ENCODE peak calls at places on chromosomes 7 and 10, in seven cellular contexts. One of them, this sample, is unnamed.

GRCh38 chr7:102288285-102288930 is 1.7 kb downstream of the SH2B2 start:
- DNase-seq in PC-9: no peak
- DNase-seq in astrocyte: no peak
- DNase-seq in PC-3: peak; percentile 13
- DNase-seq in neural progenitor cell: peak; percentile 37
- DNase-seq in endothelial cell of umbilical vein: no peak
- DNase-seq in GM23338: no peak
- DNase-seq in this sample: peak; percentile 28

GRCh38 chr7:27303021-27303420 is 60.4 kb downstream of the EVX1 start:
- DNase-seq in PC-9: no peak
- DNase-seq in astrocyte: no peak
- DNase-seq in PC-3: no peak
- DNase-seq in neural progenitor cell: no peak
- DNase-seq in endothelial cell of umbilical vein: no peak
- DNase-seq in GM23338: no peak
- DNase-seq in this sample: peak; percentile 10

GRCh38 chr7:48109848-48110663 is 21.0 kb downstream of the UPP1 start:
- DNase-seq in PC-9: peak; percentile 96
- DNase-seq in astrocyte: no peak
- DNase-seq in PC-3: peak; percentile 86
- DNase-seq in neural progenitor cell: peak; percentile 70
- DNase-seq in endothelial cell of umbilical vein: peak; percentile 69
- DNase-seq in GM23338: peak; percentile 84
- DNase-seq in this sample: peak; percentile 49

GRCh38 chr10:28922127-28922526 is 244.8 kb downstream of the BAMBI start:
- DNase-seq in PC-9: no peak
- DNase-seq in astrocyte: peak; percentile 75
- DNase-seq in PC-3: peak; percentile 31
- DNase-seq in neural progenitor cell: no peak
- DNase-seq in endothelial cell of umbilical vein: no peak
- DNase-seq in GM23338: peak; percentile 43
- DNase-seq in this sample: no peak

GRCh38 chr7:28037220-28038010 is 143.2 kb downstream of the JAZF1 start:
- DNase-seq in PC-9: peak; percentile 100
- DNase-seq in astrocyte: peak; percentile 97
- DNase-seq in PC-3: peak; percentile 96
- DNase-seq in neural progenitor cell: no peak
- DNase-seq in endothelial cell of umbilical vein: peak; percentile 95
- DNase-seq in GM23338: no peak
- DNase-seq in this sample: peak; percentile 97

GRCh38 chr7:134613623-134614347 is 32.9 kb upstream of the BPGM start:
- DNase-seq in PC-9: peak; percentile 95
- DNase-seq in astrocyte: peak; percentile 98
- DNase-seq in PC-3: peak; percentile 95
- DNase-seq in neural progenitor cell: no peak
- DNase-seq in endothelial cell of umbilical vein: peak; percentile 99
- DNase-seq in GM23338: no peak
- DNase-seq in this sample: peak; percentile 97

GRCh38 chr7:74012842-74013249 is 15.1 kb upstream of the ELN start:
- DNase-seq in PC-9: no peak
- DNase-seq in astrocyte: peak; percentile 42
- DNase-seq in PC-3: no peak
- DNase-seq in neural progenitor cell: no peak
- DNase-seq in endothelial cell of umbilical vein: peak; percentile 24
- DNase-seq in GM23338: peak; percentile 28
- DNase-seq in this sample: no peak

GRCh38 chr7:71221549-71221948 is 89.6 kb downstream of the GALNT17 start:
- DNase-seq in PC-9: no peak
- DNase-seq in astrocyte: no peak
- DNase-seq in PC-3: no peak
- DNase-seq in neural progenitor cell: no peak
- DNase-seq in endothelial cell of umbilical vein: no peak
- DNase-seq in GM23338: no peak
- DNase-seq in this sample: no peak

GRCh38 chr7:138538518-138538917 is 78.5 kb downstream of the TRIM24 start:
- DNase-seq in PC-9: no peak
- DNase-seq in astrocyte: no peak
- DNase-seq in PC-3: no peak
- DNase-seq in neural progenitor cell: no peak
- DNase-seq in endothelial cell of umbilical vein: peak; percentile 36
- DNase-seq in GM23338: no peak
- DNase-seq in this sample: no peak

GRCh38 chr10:119197921-119198320 is 9.4 kb upstream of the GRK5 start:
- DNase-seq in PC-9: peak; percentile 68
- DNase-seq in astrocyte: peak; percentile 85
- DNase-seq in PC-3: peak; percentile 58
- DNase-seq in neural progenitor cell: no peak
- DNase-seq in endothelial cell of umbilical vein: peak; percentile 33
- DNase-seq in GM23338: no peak
- DNase-seq in this sample: peak; percentile 86

GRCh38 chr10:102540023-102540422 is 36.3 kb downstream of the SUFU start:
- DNase-seq in PC-9: no peak
- DNase-seq in astrocyte: no peak
- DNase-seq in PC-3: peak; percentile 11
- DNase-seq in neural progenitor cell: no peak
- DNase-seq in endothelial cell of umbilical vein: peak; percentile 10
- DNase-seq in GM23338: peak; percentile 40
- DNase-seq in this sample: peak; percentile 44

GRCh38 chr10:123139521-123140163 is 3.9 kb downstream of the HMX3 start:
- DNase-seq in PC-9: peak; percentile 43
- DNase-seq in astrocyte: no peak
- DNase-seq in PC-3: peak; percentile 59
- DNase-seq in neural progenitor cell: peak; percentile 92
- DNase-seq in endothelial cell of umbilical vein: no peak
- DNase-seq in GM23338: peak; percentile 79
- DNase-seq in this sample: no peak

GRCh38 chr10:77616766-77617165 is 20.8 kb downstream of the KCNMA1 start:
- DNase-seq in PC-9: no peak
- DNase-seq in astrocyte: no peak
- DNase-seq in PC-3: no peak
- DNase-seq in neural progenitor cell: no peak
- DNase-seq in endothelial cell of umbilical vein: no peak
- DNase-seq in GM23338: no peak
- DNase-seq in this sample: no peak

GRCh38 chr10:58435297-58435696 is 50.1 kb downstream of the TFAM start:
- DNase-seq in PC-9: peak; percentile 89
- DNase-seq in astrocyte: peak; percentile 100
- DNase-seq in PC-3: peak; percentile 98
- DNase-seq in neural progenitor cell: no peak
- DNase-seq in endothelial cell of umbilical vein: peak; percentile 23
- DNase-seq in GM23338: peak; percentile 17
- DNase-seq in this sample: peak; percentile 99

GRCh38 chr10:113894581-113894980 is 40.1 kb downstream of the NHLRC2 start:
- DNase-seq in PC-9: no peak
- DNase-seq in astrocyte: no peak
- DNase-seq in PC-3: no peak
- DNase-seq in neural progenitor cell: no peak
- DNase-seq in endothelial cell of umbilical vein: no peak
- DNase-seq in GM23338: no peak
- DNase-seq in this sample: no peak

GRCh38 chr7:31052841-31053601 is 913 bp downstream of the ADCYAP1R1 start:
- DNase-seq in PC-9: no peak
- DNase-seq in astrocyte: no peak
- DNase-seq in PC-3: no peak
- DNase-seq in neural progenitor cell: peak; percentile 45
- DNase-seq in endothelial cell of umbilical vein: no peak
- DNase-seq in GM23338: peak; percentile 50
- DNase-seq in this sample: no peak

GRCh38 chr10:102615361-102615760 is 28.9 kb upstream of the TRIM8 start:
- DNase-seq in PC-9: no peak
- DNase-seq in astrocyte: no peak
- DNase-seq in PC-3: no peak
- DNase-seq in neural progenitor cell: peak; percentile 64
- DNase-seq in endothelial cell of umbilical vein: peak; percentile 29
- DNase-seq in GM23338: peak; percentile 80
- DNase-seq in this sample: no peak

GRCh38 chr7:22858640-22859561 is 36.3 kb upstream of the TOMM7 start:
- DNase-seq in PC-9: peak; percentile 83
- DNase-seq in astrocyte: peak; percentile 100
- DNase-seq in PC-3: peak; percentile 85
- DNase-seq in neural progenitor cell: no peak
- DNase-seq in endothelial cell of umbilical vein: peak; percentile 54
- DNase-seq in GM23338: no peak
- DNase-seq in this sample: peak; percentile 98

GRCh38 chr10:16049050-16049449 is 188.7 kb upstream of the MINDY3 start:
- DNase-seq in PC-9: no peak
- DNase-seq in astrocyte: no peak
- DNase-seq in PC-3: peak; percentile 2
- DNase-seq in neural progenitor cell: no peak
- DNase-seq in endothelial cell of umbilical vein: no peak
- DNase-seq in GM23338: peak; percentile 18
- DNase-seq in this sample: peak; percentile 3

GRCh38 chr7:4837814-4838625 is 23.8 kb downstream of the PAPOLB start:
- DNase-seq in PC-9: no peak
- DNase-seq in astrocyte: no peak
- DNase-seq in PC-3: no peak
- DNase-seq in neural progenitor cell: peak; percentile 82
- DNase-seq in endothelial cell of umbilical vein: no peak
- DNase-seq in GM23338: peak; percentile 48
- DNase-seq in this sample: no peak

GRCh38 chr10:124381011-124381591 is 37.6 kb downstream of the OAT start:
- DNase-seq in PC-9: no peak
- DNase-seq in astrocyte: peak; percentile 54
- DNase-seq in PC-3: peak; percentile 67
- DNase-seq in neural progenitor cell: no peak
- DNase-seq in endothelial cell of umbilical vein: peak; percentile 26
- DNase-seq in GM23338: no peak
- DNase-seq in this sample: no peak

GRCh38 chr7:117282239-117282812 is 40.5 kb downstream of the WNT2 start:
- DNase-seq in PC-9: no peak
- DNase-seq in astrocyte: no peak
- DNase-seq in PC-3: no peak
- DNase-seq in neural progenitor cell: no peak
- DNase-seq in endothelial cell of umbilical vein: no peak
- DNase-seq in GM23338: no peak
- DNase-seq in this sample: no peak

GRCh38 chr7:151087247-151088018 is 1.2 kb downstream of the AGAP3 start:
- DNase-seq in PC-9: no peak
- DNase-seq in astrocyte: peak; percentile 34
- DNase-seq in PC-3: peak; percentile 51
- DNase-seq in neural progenitor cell: peak; percentile 69
- DNase-seq in endothelial cell of umbilical vein: peak; percentile 44
- DNase-seq in GM23338: no peak
- DNase-seq in this sample: peak; percentile 84

GRCh38 chr10:70652761-70653657 is 19.3 kb upstream of the ADAMTS14 start:
- DNase-seq in PC-9: peak; percentile 23
- DNase-seq in astrocyte: peak; percentile 100
- DNase-seq in PC-3: no peak
- DNase-seq in neural progenitor cell: no peak
- DNase-seq in endothelial cell of umbilical vein: no peak
- DNase-seq in GM23338: no peak
- DNase-seq in this sample: peak; percentile 99

GRCh38 chr10:118341678-118342637 is at the start of gene FAM204A:
- DNase-seq in PC-9: peak; percentile 80
- DNase-seq in astrocyte: peak; percentile 84
- DNase-seq in PC-3: peak; percentile 88
- DNase-seq in neural progenitor cell: peak; percentile 97
- DNase-seq in endothelial cell of umbilical vein: peak; percentile 96
- DNase-seq in GM23338: peak; percentile 96
- DNase-seq in this sample: peak; percentile 98

GRCh38 chr10:131512852-131513251 is 201.3 kb upstream of the TCERG1L start:
- DNase-seq in PC-9: no peak
- DNase-seq in astrocyte: no peak
- DNase-seq in PC-3: no peak
- DNase-seq in neural progenitor cell: no peak
- DNase-seq in endothelial cell of umbilical vein: no peak
- DNase-seq in GM23338: no peak
- DNase-seq in this sample: no peak

DNA sequence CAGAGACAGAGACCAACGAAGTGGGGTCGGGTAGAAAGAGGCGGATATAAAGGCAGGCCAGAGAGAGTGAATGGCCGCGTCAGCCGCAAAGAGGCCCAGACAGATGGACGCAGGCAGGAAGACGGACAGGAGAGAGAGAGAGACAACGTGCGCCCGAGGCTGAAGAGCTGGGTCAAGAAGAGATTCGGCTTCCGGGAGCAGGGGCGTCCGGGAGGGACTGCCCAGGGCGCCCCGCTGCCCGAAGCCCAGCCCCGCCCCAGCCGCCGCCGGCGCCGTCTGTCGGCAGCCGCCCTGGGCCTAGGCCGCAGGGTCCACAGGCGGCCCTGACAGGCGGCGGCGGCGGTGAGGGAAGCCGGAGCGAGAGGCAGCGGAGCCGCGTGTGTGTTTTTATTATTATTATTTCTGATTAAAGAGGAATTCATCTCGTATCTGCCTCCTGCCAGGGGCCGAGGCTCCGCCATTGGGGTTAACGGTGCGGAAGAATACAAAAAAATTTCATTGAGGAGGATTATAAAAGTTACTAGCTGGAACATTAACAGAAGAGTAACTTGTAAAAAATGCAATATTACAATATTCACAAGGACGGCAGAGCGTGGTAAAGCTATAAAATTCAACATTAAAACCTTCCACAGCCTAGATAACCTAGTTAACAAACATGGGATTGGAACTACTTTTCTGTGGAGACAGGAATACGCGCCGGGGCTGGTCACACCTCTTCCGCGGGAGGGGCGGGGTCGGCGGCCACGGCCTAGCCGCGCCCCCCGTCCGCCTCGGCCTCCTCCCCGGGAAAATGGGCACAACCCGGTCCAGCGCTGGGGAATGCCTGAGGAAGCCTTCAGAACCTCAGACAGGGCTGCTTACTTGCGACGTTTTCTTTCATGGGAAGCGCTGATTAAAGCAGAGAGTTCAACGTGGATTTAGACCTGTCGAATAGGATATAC is 29.7 kb upstream of the PAX2 start:
- DNase-seq in PC-9: no peak
- DNase-seq in astrocyte: no peak
- DNase-seq in PC-3: no peak
- DNase-seq in neural progenitor cell: peak; percentile 69
- DNase-seq in endothelial cell of umbilical vein: no peak
- DNase-seq in GM23338: peak; percentile 76
- DNase-seq in this sample: no peak
- TF ChIP-seq EZH2 in PC-9: no peak
- TF ChIP-seq EZH2 in astrocyte: peak; percentile 85
- TF ChIP-seq EZH2 in PC-3: no peak
- TF ChIP-seq EZH2 in neural progenitor cell: peak; percentile 97
- TF ChIP-seq EZH2 in endothelial cell of umbilical vein: peak; percentile 79
- TF ChIP-seq EZH2 in GM23338: peak; percentile 74
- TF ChIP-seq EZH2 in this sample: peak; percentile 21

GRCh38 chr7:12719141-12719919 is 31.9 kb downstream of the ARL4A start:
- DNase-seq in PC-9: peak; percentile 39
- DNase-seq in astrocyte: peak; percentile 83
- DNase-seq in PC-3: peak; percentile 86
- DNase-seq in neural progenitor cell: no peak
- DNase-seq in endothelial cell of umbilical vein: peak; percentile 74
- DNase-seq in GM23338: no peak
- DNase-seq in this sample: peak; percentile 82
- H3K27ac ChIP-seq in PC-9: peak overlapping the region; percentile 15
- H3K27ac ChIP-seq in astrocyte: peak overlapping the region; percentile 51
- H3K27ac ChIP-seq in PC-3: peak overlapping the region; percentile 98
- H3K27ac ChIP-seq in neural progenitor cell: no peak overlapping the region
- H3K27ac ChIP-seq in endothelial cell of umbilical vein: peak overlapping the region; percentile 84
- H3K27ac ChIP-seq in GM23338: no peak overlapping the region
- H3K27ac ChIP-seq in this sample: peak overlapping the region; percentile 54

GRCh38 chr7:54252256-54253035 is 289.7 kb upstream of the VSTM2A start:
- DNase-seq in PC-9: no peak
- DNase-seq in astrocyte: no peak
- DNase-seq in PC-3: peak; percentile 51
- DNase-seq in neural progenitor cell: peak; percentile 2
- DNase-seq in endothelial cell of umbilical vein: no peak
- DNase-seq in GM23338: no peak
- DNase-seq in this sample: no peak
- H3K4me2 ChIP-seq in PC-9: no peak overlapping the region
- H3K4me2 ChIP-seq in astrocyte: no peak overlapping the region
- H3K4me2 ChIP-seq in PC-3: no peak overlapping the region
- H3K4me2 ChIP-seq in neural progenitor cell: no peak overlapping the region
- H3K4me2 ChIP-seq in endothelial cell of umbilical vein: no peak overlapping the region
- H3K4me2 ChIP-seq in GM23338: no peak overlapping the region
- H3K4me2 ChIP-seq in this sample: no peak overlapping the region

GRCh38 chr7:101172005-101172853 is 6.9 kb upstream of the VGF start:
- DNase-seq in PC-9: no peak
- DNase-seq in astrocyte: no peak
- DNase-seq in PC-3: no peak
- DNase-seq in neural progenitor cell: peak; percentile 62
- DNase-seq in endothelial cell of umbilical vein: no peak
- DNase-seq in GM23338: peak; percentile 87
- DNase-seq in this sample: no peak
- TF ChIP-seq EZH2 in PC-9: no peak
- TF ChIP-seq EZH2 in astrocyte: peak; percentile 97
- TF ChIP-seq EZH2 in PC-3: no peak
- TF ChIP-seq EZH2 in neural progenitor cell: peak; percentile 87
- TF ChIP-seq EZH2 in endothelial cell of umbilical vein: peak; percentile 99
- TF ChIP-seq EZH2 in GM23338: peak; percentile 51
- TF ChIP-seq EZH2 in this sample: no peak